ENCODE peak calls at places on chromosome 4, in five cellular contexts. One of them, this sample, is unnamed.

GRCh38 chr4:3136454-3136853 is 62.0 kb downstream of the HTT start:
- DNase-seq in GM13976: no peak
- DNase-seq in stomach: no peak
- DNase-seq in astrocyte of the spinal cord: peak
- DNase-seq in epithelial cell of esophagus: no peak
- DNase-seq in this sample: no peak

GRCh38 chr4:40305329-40306193 is 29.6 kb upstream of the CHRNA9 start:
- DNase-seq in stomach: no peak
- DNase-seq in GM13976: peak
- DNase-seq in astrocyte of the spinal cord: no peak
- DNase-seq in epithelial cell of esophagus: no peak
- DNase-seq in this sample: peak

GRCh38 chr4:170990989-170991589 is 822.1 kb upstream of the GALNTL6 start:
- DNase-seq in astrocyte of the spinal cord: no peak
- DNase-seq in GM13976: peak
- DNase-seq in stomach: no peak
- DNase-seq in epithelial cell of esophagus: peak
- DNase-seq in this sample: peak

GRCh38 chr4:182885022-182885737 is 32.0 kb downstream of the DCTD start:
- DNase-seq in epithelial cell of esophagus: no peak
- DNase-seq in astrocyte of the spinal cord: no peak
- DNase-seq in GM13976: no peak
- DNase-seq in stomach: no peak
- DNase-seq in this sample: no peak

GRCh38 chr4:55397024-55397520 is 1.3 kb downstream of the TMEM165 start:
- DNase-seq in stomach: no peak
- DNase-seq in epithelial cell of esophagus: peak
- DNase-seq in GM13976: no peak
- DNase-seq in astrocyte of the spinal cord: peak
- DNase-seq in this sample: no peak

GRCh38 chr4:61214680-61215079 is 14.6 kb downstream of the ADGRL3 start:
- DNase-seq in epithelial cell of esophagus: peak
- DNase-seq in astrocyte of the spinal cord: no peak
- DNase-seq in stomach: no peak
- DNase-seq in GM13976: no peak
- DNase-seq in this sample: no peak

GRCh38 chr4:159764343-159764952 is 661.6 kb downstream of the RAPGEF2 start:
- DNase-seq in epithelial cell of esophagus: peak
- DNase-seq in stomach: no peak
- DNase-seq in astrocyte of the spinal cord: peak
- DNase-seq in GM13976: peak
- DNase-seq in this sample: peak

GRCh38 chr4:176034498-176034897 is 31.1 kb upstream of the WDR17 start:
- DNase-seq in epithelial cell of esophagus: peak
- DNase-seq in astrocyte of the spinal cord: peak
- DNase-seq in stomach: no peak
- DNase-seq in GM13976: no peak
- DNase-seq in this sample: no peak

GRCh38 chr4:177728361-177729152 is 286.3 kb upstream of the AGA start:
- DNase-seq in epithelial cell of esophagus: peak
- DNase-seq in astrocyte of the spinal cord: no peak
- DNase-seq in GM13976: no peak
- DNase-seq in stomach: no peak
- DNase-seq in this sample: no peak

GRCh38 chr4:17578482-17578891 is 1.5 kb downstream of the LAP3 start:
- DNase-seq in astrocyte of the spinal cord: peak
- DNase-seq in epithelial cell of esophagus: no peak
- DNase-seq in GM13976: peak
- DNase-seq in stomach: no peak
- DNase-seq in this sample: peak

GRCh38 chr4:148273501-148273986 is 168.7 kb downstream of the NR3C2 start:
- DNase-seq in GM13976: no peak
- DNase-seq in astrocyte of the spinal cord: no peak
- DNase-seq in epithelial cell of esophagus: no peak
- DNase-seq in stomach: peak
- DNase-seq in this sample: no peak

GRCh38 chr4:149077142-149077541 is 634.9 kb upstream of the NR3C2 start:
- DNase-seq in astrocyte of the spinal cord: no peak
- DNase-seq in stomach: no peak
- DNase-seq in epithelial cell of esophagus: no peak
- DNase-seq in GM13976: no peak
- DNase-seq in this sample: no peak

GRCh38 chr4:143354990-143355389 is 18.3 kb downstream of the GAB1 start:
- DNase-seq in stomach: no peak
- DNase-seq in GM13976: no peak
- DNase-seq in epithelial cell of esophagus: no peak
- DNase-seq in astrocyte of the spinal cord: no peak
- DNase-seq in this sample: no peak

GRCh38 chr4:128825226-128825625 is 15.7 kb downstream of the JADE1 start:
- DNase-seq in GM13976: no peak
- DNase-seq in stomach: no peak
- DNase-seq in astrocyte of the spinal cord: no peak
- DNase-seq in epithelial cell of esophagus: peak
- DNase-seq in this sample: no peak

GRCh38 chr4:54930226-54930625 is 195.2 kb downstream of the KDR start:
- DNase-seq in GM13976: no peak
- DNase-seq in astrocyte of the spinal cord: peak
- DNase-seq in stomach: no peak
- DNase-seq in epithelial cell of esophagus: peak
- DNase-seq in this sample: no peak

GRCh38 chr4:147984065-147984777 is 252.3 kb downstream of the ARHGAP10 start:
- DNase-seq in stomach: no peak
- DNase-seq in epithelial cell of esophagus: peak
- DNase-seq in astrocyte of the spinal cord: peak
- DNase-seq in GM13976: peak
- DNase-seq in this sample: peak

GRCh38 chr4:113711883-113712662 is 49.5 kb downstream of the CAMK2D start:
- DNase-seq in epithelial cell of esophagus: no peak
- DNase-seq in GM13976: no peak
- DNase-seq in stomach: no peak
- DNase-seq in astrocyte of the spinal cord: no peak
- DNase-seq in this sample: no peak

GRCh38 chr4:113707013-113707412 is 54.5 kb downstream of the CAMK2D start:
- DNase-seq in stomach: no peak
- DNase-seq in epithelial cell of esophagus: peak
- DNase-seq in GM13976: no peak
- DNase-seq in astrocyte of the spinal cord: peak
- DNase-seq in this sample: no peak

GRCh38 chr4:113708250-113708649 is 53.3 kb downstream of the CAMK2D start:
- DNase-seq in stomach: no peak
- DNase-seq in epithelial cell of esophagus: no peak
- DNase-seq in astrocyte of the spinal cord: no peak
- DNase-seq in GM13976: no peak
- DNase-seq in this sample: peak
- TF ChIP-seq CTCF in stomach: no peak
- TF ChIP-seq CTCF in epithelial cell of esophagus: no peak
- TF ChIP-seq CTCF in astrocyte of the spinal cord: no peak
- TF ChIP-seq CTCF in GM13976: no peak
- TF ChIP-seq CTCF in this sample: no peak

DNA sequence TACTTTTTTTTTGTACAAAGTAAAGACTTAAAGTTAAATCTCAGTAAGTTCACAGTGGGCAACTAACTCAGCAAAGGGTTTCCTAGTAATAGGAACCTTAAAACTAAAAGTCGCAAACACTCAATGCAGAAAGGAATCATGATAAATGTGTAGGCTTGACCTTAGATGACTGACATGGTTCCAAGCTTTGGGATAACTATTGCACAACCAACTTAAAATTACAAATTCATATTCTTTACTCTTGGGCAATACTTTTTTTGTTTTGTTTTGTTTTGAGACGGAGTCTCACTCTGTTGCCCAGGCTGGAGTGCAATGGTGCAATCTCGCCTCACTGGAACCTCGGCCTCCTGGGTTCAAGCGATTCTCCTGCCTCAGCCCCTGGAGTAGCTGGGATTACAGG is 8.2 kb downstream of the ELOVL6 start:
- DNase-seq in GM13976: no peak
- DNase-seq in stomach: no peak
- DNase-seq in astrocyte of the spinal cord: no peak
- DNase-seq in epithelial cell of esophagus: peak
- DNase-seq in this sample: no peak
- TF ChIP-seq CTCF in GM13976: no peak
- TF ChIP-seq CTCF in stomach: no peak
- TF ChIP-seq CTCF in astrocyte of the spinal cord: no peak
- TF ChIP-seq CTCF in epithelial cell of esophagus: no peak
- TF ChIP-seq CTCF in this sample: no peak

GRCh38 chr4:125314676-125315570 is at the start of gene FAT4:
- DNase-seq in epithelial cell of esophagus: peak
- DNase-seq in stomach: peak
- DNase-seq in GM13976: peak
- DNase-seq in astrocyte of the spinal cord: peak
- DNase-seq in this sample: peak

GRCh38 chr4:125317526-125317880 is 2.7 kb downstream of the FAT4 start:
- DNase-seq in GM13976: peak
- DNase-seq in stomach: no peak
- DNase-seq in epithelial cell of esophagus: peak
- DNase-seq in astrocyte of the spinal cord: peak
- DNase-seq in this sample: no peak

GRCh38 chr4:125316391-125316780 is 1.6 kb downstream of the FAT4 start:
- DNase-seq in astrocyte of the spinal cord: no peak
- DNase-seq in stomach: peak
- DNase-seq in GM13976: peak
- DNase-seq in epithelial cell of esophagus: peak
- DNase-seq in this sample: no peak

GRCh38 chr4:125315571-125316390 is 1.0 kb downstream of the FAT4 start:
- DNase-seq in epithelial cell of esophagus: peak
- DNase-seq in stomach: peak
- DNase-seq in astrocyte of the spinal cord: peak
- DNase-seq in GM13976: peak
- DNase-seq in this sample: peak

DNA sequence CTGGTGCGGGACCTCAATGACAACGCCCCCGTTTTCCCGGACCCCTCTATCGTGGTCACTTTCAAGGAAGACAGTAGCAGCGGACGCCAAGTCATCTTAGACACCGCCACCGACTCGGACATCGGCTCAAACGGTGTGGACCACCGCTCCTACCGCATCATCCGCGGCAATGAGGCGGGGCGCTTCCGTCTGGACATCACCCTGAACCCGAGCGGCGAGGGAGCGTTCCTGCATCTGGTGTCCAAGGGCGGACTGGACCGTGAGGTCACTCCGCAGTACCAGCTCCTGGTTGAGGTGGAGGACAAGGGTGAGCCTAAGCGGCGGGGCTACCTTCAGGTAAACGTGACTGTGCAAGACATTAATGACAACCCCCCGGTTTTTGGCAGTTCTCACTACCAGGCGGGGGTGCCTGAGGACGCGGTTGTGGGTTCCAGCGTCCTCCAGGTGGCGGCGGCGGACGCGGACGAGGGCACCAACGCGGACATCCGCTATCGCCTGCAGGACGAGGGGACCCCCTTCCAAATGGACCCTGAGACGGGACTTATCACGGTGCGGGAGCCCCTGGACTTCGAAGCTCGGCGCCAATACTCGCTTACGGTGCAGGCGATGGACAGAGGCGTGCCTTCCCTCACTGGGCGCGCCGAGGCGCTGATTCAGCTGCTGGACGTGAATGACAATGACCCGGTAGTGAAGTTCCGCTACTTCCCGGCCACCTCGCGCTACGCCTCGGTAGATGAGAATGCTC is 2.2 kb downstream of the FAT4 start:
- DNase-seq in stomach: peak
- DNase-seq in astrocyte of the spinal cord: peak
- DNase-seq in epithelial cell of esophagus: peak
- DNase-seq in GM13976: peak
- DNase-seq in this sample: no peak
- TF ChIP-seq CTCF in stomach: no peak
- TF ChIP-seq CTCF in astrocyte of the spinal cord: peak
- TF ChIP-seq CTCF in epithelial cell of esophagus: peak
- TF ChIP-seq CTCF in GM13976: no peak
- TF ChIP-seq CTCF in this sample: no peak

DNA sequence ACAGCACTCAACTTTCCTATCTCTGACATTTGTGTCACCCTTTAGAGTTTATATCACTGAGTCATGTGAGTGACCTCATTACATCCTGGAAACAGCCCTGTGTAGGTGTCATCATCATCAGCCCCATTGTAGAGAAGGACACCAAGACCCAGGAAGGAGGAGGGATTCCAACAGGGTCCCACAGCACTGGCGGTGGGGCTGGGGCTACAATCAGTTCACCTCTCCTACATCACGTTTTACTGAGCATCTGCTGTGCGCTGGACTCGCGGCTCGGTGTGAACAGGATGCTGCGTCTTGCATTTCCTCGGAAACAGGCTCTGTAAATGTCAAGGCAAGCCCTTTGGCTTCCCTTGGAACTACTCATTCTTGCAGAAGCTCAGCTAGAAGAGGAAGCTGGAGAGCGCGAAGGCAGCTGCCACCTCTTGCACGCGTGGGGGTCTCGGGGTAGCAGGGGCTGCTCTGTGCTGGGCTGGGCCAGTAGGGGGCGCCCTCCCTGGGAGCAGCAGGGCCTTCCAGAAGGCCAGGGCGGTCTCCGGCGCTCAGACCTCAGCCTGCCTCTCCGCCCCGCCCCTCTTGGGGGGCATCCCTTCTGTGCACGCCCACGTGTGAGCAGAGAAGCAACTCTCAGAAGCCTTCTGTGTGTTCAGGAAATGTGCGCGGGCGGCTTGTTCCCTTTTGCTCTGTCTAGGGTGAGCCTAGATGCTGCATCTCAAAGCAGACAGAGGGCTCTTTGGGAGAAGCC is 29.0 kb downstream of the REELD1 start:
- DNase-seq in astrocyte of the spinal cord: no peak
- DNase-seq in stomach: no peak
- DNase-seq in GM13976: peak
- DNase-seq in epithelial cell of esophagus: peak
- DNase-seq in this sample: peak
- TF ChIP-seq CTCF in astrocyte of the spinal cord: peak
- TF ChIP-seq CTCF in stomach: no peak
- TF ChIP-seq CTCF in GM13976: peak
- TF ChIP-seq CTCF in epithelial cell of esophagus: peak
- TF ChIP-seq CTCF in this sample: peak

GRCh38 chr4:6090936-6091335 is 72.7 kb upstream of the C4orf50 start:
- DNase-seq in GM13976: no peak
- DNase-seq in epithelial cell of esophagus: no peak
- DNase-seq in astrocyte of the spinal cord: no peak
- DNase-seq in stomach: no peak
- DNase-seq in this sample: no peak

GRCh38 chr4:6085943-6086628 is 67.9 kb upstream of the C4orf50 start:
- DNase-seq in GM13976: no peak
- DNase-seq in stomach: no peak
- DNase-seq in astrocyte of the spinal cord: no peak
- DNase-seq in epithelial cell of esophagus: no peak
- DNase-seq in this sample: no peak

GRCh38 chr4:6085028-6085942 is 67.1 kb upstream of the C4orf50 start:
- DNase-seq in stomach: no peak
- DNase-seq in GM13976: no peak
- DNase-seq in astrocyte of the spinal cord: no peak
- DNase-seq in epithelial cell of esophagus: no peak
- DNase-seq in this sample: no peak

GRCh38 chr4:6088950-6089349 is 70.7 kb upstream of the C4orf50 start:
- DNase-seq in GM13976: no peak
- DNase-seq in epithelial cell of esophagus: no peak
- DNase-seq in astrocyte of the spinal cord: no peak
- DNase-seq in stomach: no peak
- DNase-seq in this sample: no peak

GRCh38 chr4:6087669-6088068 is 69.4 kb upstream of the C4orf50 start:
- DNase-seq in epithelial cell of esophagus: peak
- DNase-seq in stomach: peak
- DNase-seq in astrocyte of the spinal cord: no peak
- DNase-seq in GM13976: no peak
- DNase-seq in this sample: no peak
- TF ChIP-seq CTCF in epithelial cell of esophagus: no peak
- TF ChIP-seq CTCF in stomach: peak
- TF ChIP-seq CTCF in astrocyte of the spinal cord: peak
- TF ChIP-seq CTCF in GM13976: peak
- TF ChIP-seq CTCF in this sample: peak